ENCODE peak calls at places on chromosomes 6 and 20, in five cellular contexts. One of them, this sample, is unnamed.

GRCh38 chr6:147506704-147507114 is 1.8 kb upstream of the SAMD5 start:
- DNase-seq in neuronal stem cell: peak; percentile 51
- DNase-seq in stomach: peak; percentile 78
- DNase-seq in IMR-90: peak; percentile 45
- DNase-seq in left lung: peak; percentile 69
- DNase-seq in this sample: peak; percentile 63

GRCh38 chr6:133187657-133188453 is 53.3 kb upstream of the EYA4 start:
- DNase-seq in neuronal stem cell: no peak
- DNase-seq in stomach: no peak
- DNase-seq in IMR-90: peak; percentile 85
- DNase-seq in left lung: no peak
- DNase-seq in this sample: no peak

GRCh38 chr6:100177956-100178355 is 183.9 kb upstream of the MCHR2 start:
- DNase-seq in neuronal stem cell: no peak
- DNase-seq in stomach: no peak
- DNase-seq in IMR-90: no peak
- DNase-seq in left lung: no peak
- DNase-seq in this sample: no peak

GRCh38 chr6:42704251-42704936 is 18.0 kb downstream of the PRPH2 start:
- DNase-seq in neuronal stem cell: no peak
- DNase-seq in stomach: peak; percentile 34
- DNase-seq in IMR-90: no peak
- DNase-seq in left lung: no peak
- DNase-seq in this sample: peak; percentile 9

GRCh38 chr6:41744236-41744787 is 2.9 kb downstream of the PGC start:
- DNase-seq in neuronal stem cell: no peak
- DNase-seq in stomach: peak; percentile 48
- DNase-seq in IMR-90: no peak
- DNase-seq in left lung: no peak
- DNase-seq in this sample: no peak

GRCh38 chr20:21623074-21623780 is 82.2 kb upstream of the PAX1 start:
- DNase-seq in neuronal stem cell: no peak
- DNase-seq in stomach: no peak
- DNase-seq in IMR-90: no peak
- DNase-seq in left lung: no peak
- DNase-seq in this sample: no peak

GRCh38 chr6:32060966-32061655 is 22.9 kb downstream of the CYP21A2 start:
- DNase-seq in neuronal stem cell: no peak
- DNase-seq in stomach: no peak
- DNase-seq in IMR-90: no peak
- DNase-seq in left lung: no peak
- DNase-seq in this sample: no peak

GRCh38 chr6:133969285-133969946 is 16.4 kb downstream of the TBPL1 start:
- DNase-seq in neuronal stem cell: no peak
- DNase-seq in stomach: no peak
- DNase-seq in IMR-90: no peak
- DNase-seq in left lung: no peak
- DNase-seq in this sample: no peak

GRCh38 chr6:37354526-37355384 is 972 bp downstream of the RNF8 start:
- DNase-seq in neuronal stem cell: peak; percentile 8
- DNase-seq in stomach: peak; percentile 36
- DNase-seq in IMR-90: peak; percentile 17
- DNase-seq in left lung: peak; percentile 37
- DNase-seq in this sample: peak; percentile 41

GRCh38 chr20:63594043-63594561 is 20.1 kb upstream of the HELZ2 start:
- DNase-seq in neuronal stem cell: no peak
- DNase-seq in stomach: no peak
- DNase-seq in IMR-90: peak; percentile 53
- DNase-seq in left lung: no peak
- DNase-seq in this sample: no peak

GRCh38 chr6:157679605-157680580 is 143.2 kb upstream of the SNX9 start:
- DNase-seq in neuronal stem cell: no peak
- DNase-seq in stomach: no peak
- DNase-seq in IMR-90: no peak
- DNase-seq in left lung: no peak
- DNase-seq in this sample: no peak

GRCh38 chr6:15417811-15418210 is 171.9 kb downstream of the JARID2 start:
- DNase-seq in neuronal stem cell: no peak
- DNase-seq in stomach: no peak
- DNase-seq in IMR-90: peak; percentile 77
- DNase-seq in left lung: no peak
- DNase-seq in this sample: peak; percentile 93

GRCh38 chr6:45791181-45791580 is 224.5 kb downstream of the CLIC5 start:
- DNase-seq in neuronal stem cell: no peak
- DNase-seq in stomach: no peak
- DNase-seq in IMR-90: peak; percentile 21
- DNase-seq in left lung: no peak
- DNase-seq in this sample: peak; percentile 9

GRCh38 chr6:2460216-2460734 is 214.9 kb upstream of the GMDS start:
- DNase-seq in neuronal stem cell: no peak
- DNase-seq in stomach: no peak
- DNase-seq in IMR-90: no peak
- DNase-seq in left lung: no peak
- DNase-seq in this sample: no peak

GRCh38 chr20:8523684-8524083 is 391.6 kb downstream of the PLCB1 start:
- DNase-seq in neuronal stem cell: no peak
- DNase-seq in stomach: no peak
- DNase-seq in IMR-90: peak; percentile 8
- DNase-seq in left lung: no peak
- DNase-seq in this sample: no peak

GRCh38 chr6:134863763-134864510 is 86.0 kb downstream of the ALDH8A1 start:
- DNase-seq in neuronal stem cell: no peak
- DNase-seq in stomach: no peak
- DNase-seq in IMR-90: no peak
- DNase-seq in left lung: no peak
- DNase-seq in this sample: no peak

GRCh38 chr20:51446656-51447055 is 95.9 kb downstream of the NFATC2 start:
- DNase-seq in neuronal stem cell: no peak
- DNase-seq in stomach: no peak
- DNase-seq in IMR-90: peak; percentile 86
- DNase-seq in left lung: no peak
- DNase-seq in this sample: peak; percentile 44

GRCh38 chr6:26195376-26195923 is 108.2 kb downstream of the HFE start:
- DNase-seq in neuronal stem cell: peak; percentile 44
- DNase-seq in stomach: peak; percentile 91
- DNase-seq in IMR-90: peak; percentile 97
- DNase-seq in left lung: peak; percentile 96
- DNase-seq in this sample: peak; percentile 94

GRCh38 chr6:142771162-142771561 is 173.8 kb downstream of the HIVEP2 start:
- DNase-seq in neuronal stem cell: no peak
- DNase-seq in stomach: no peak
- DNase-seq in IMR-90: no peak
- DNase-seq in left lung: no peak
- DNase-seq in this sample: no peak

GRCh38 chr6:55980627-55981211 is 105.3 kb upstream of the BMP5 start:
- DNase-seq in neuronal stem cell: peak; percentile 56
- DNase-seq in stomach: no peak
- DNase-seq in IMR-90: peak; percentile 41
- DNase-seq in left lung: no peak
- DNase-seq in this sample: peak; percentile 51

GRCh38 chr6:113182370-113183141 is 674.6 kb upstream of the MARCKS start:
- DNase-seq in neuronal stem cell: no peak
- DNase-seq in stomach: no peak
- DNase-seq in IMR-90: peak; percentile 83
- DNase-seq in left lung: no peak
- DNase-seq in this sample: peak; percentile 38

GRCh38 chr20:34512955-34513419 is 3.2 kb upstream of the DYNLRB1 start:
- DNase-seq in neuronal stem cell: no peak
- DNase-seq in stomach: no peak
- DNase-seq in IMR-90: no peak
- DNase-seq in left lung: no peak
- DNase-seq in this sample: no peak

GRCh38 chr6:100404051-100404450 is 60.7 kb downstream of the SIM1 start:
- DNase-seq in neuronal stem cell: no peak
- DNase-seq in stomach: no peak
- DNase-seq in IMR-90: no peak
- DNase-seq in left lung: no peak
- DNase-seq in this sample: no peak

GRCh38 chr6:29828471-29828797 is 809 bp downstream of the HLA-G start:
- DNase-seq in neuronal stem cell: no peak
- DNase-seq in stomach: no peak
- DNase-seq in IMR-90: no peak
- DNase-seq in left lung: no peak
- DNase-seq in this sample: peak; percentile 11

GRCh38 chr6:8276148-8276547 is 159.2 kb downstream of the SLC35B3 start:
- DNase-seq in neuronal stem cell: no peak
- DNase-seq in stomach: no peak
- DNase-seq in IMR-90: no peak
- DNase-seq in left lung: no peak
- DNase-seq in this sample: no peak

GRCh38 chr6:8275667-8276066 is 159.7 kb downstream of the SLC35B3 start:
- DNase-seq in neuronal stem cell: no peak
- DNase-seq in stomach: no peak
- DNase-seq in IMR-90: no peak
- DNase-seq in left lung: no peak
- DNase-seq in this sample: no peak

GRCh38 chr6:8277769-8278168 is 157.6 kb downstream of the SLC35B3 start:
- DNase-seq in neuronal stem cell: no peak
- DNase-seq in stomach: no peak
- DNase-seq in IMR-90: no peak
- DNase-seq in left lung: no peak
- DNase-seq in this sample: no peak

GRCh38 chr6:8279094-8279805 is 156.1 kb downstream of the SLC35B3 start:
- DNase-seq in neuronal stem cell: no peak
- DNase-seq in stomach: no peak
- DNase-seq in IMR-90: no peak
- DNase-seq in left lung: no peak
- DNase-seq in this sample: peak; percentile 9

GRCh38 chr6:8278562-8278961 is 156.8 kb downstream of the SLC35B3 start:
- DNase-seq in neuronal stem cell: no peak
- DNase-seq in stomach: no peak
- DNase-seq in IMR-90: no peak
- DNase-seq in left lung: no peak
- DNase-seq in this sample: no peak
- H3K4me3 ChIP-seq in neuronal stem cell: no peak overlapping the region
- H3K4me3 ChIP-seq in stomach: no peak overlapping the region
- H3K4me3 ChIP-seq in IMR-90: no peak overlapping the region
- H3K4me3 ChIP-seq in left lung: no peak overlapping the region
- H3K4me3 ChIP-seq in this sample: no peak overlapping the region

GRCh38 chr6:50818673-50819072 is at the start of gene TFAP2B:
- DNase-seq in neuronal stem cell: no peak
- DNase-seq in stomach: no peak
- DNase-seq in IMR-90: no peak
- DNase-seq in left lung: no peak
- DNase-seq in this sample: no peak
- H3K4me3 ChIP-seq in neuronal stem cell: no peak within 1 kb of the TSS
- H3K4me3 ChIP-seq in stomach: peak within 1 kb of the TSS; percentile 35
- H3K4me3 ChIP-seq in IMR-90: no peak within 1 kb of the TSS
- H3K4me3 ChIP-seq in left lung: no peak within 1 kb of the TSS
- H3K4me3 ChIP-seq in this sample: no peak within 1 kb of the TSS

DNA sequence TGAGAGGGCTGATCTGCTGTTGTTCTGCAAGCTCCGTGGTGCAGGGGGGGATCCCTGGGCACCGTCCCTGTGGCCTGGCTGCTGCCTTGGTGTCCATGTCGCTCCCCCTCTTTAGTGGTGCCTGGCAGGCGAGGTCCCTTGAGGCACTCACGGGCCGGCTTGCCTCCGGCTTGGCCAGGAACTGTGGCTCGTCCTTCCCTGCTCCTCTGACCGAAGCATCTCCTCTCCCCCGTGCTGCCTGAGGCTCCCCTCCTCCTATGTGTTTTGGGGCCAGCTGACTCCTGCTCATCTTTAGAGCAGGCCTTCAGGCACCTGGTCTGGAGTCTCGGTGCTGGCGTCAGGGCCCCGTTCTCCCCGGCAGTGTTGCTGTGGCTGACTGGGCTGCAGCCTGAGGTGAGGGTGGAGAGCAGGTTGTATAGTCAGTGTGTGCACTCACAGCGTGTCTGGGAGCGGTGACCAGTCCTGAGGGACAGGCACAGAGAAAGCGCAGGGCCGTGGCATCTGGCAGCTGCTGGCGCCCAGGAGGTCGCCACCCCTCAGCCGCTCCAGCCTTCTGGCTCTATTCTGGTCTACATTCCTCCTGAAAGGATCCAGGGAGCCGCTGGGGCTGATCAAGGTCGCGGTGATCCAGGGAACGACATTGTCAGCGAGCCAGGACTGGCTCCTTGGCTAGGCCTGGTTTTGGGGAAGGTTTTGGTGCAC is 43.7 kb downstream of the PYGB start:
- DNase-seq in neuronal stem cell: no peak
- DNase-seq in stomach: no peak
- DNase-seq in IMR-90: no peak
- DNase-seq in left lung: no peak
- DNase-seq in this sample: no peak
- H3K4me3 ChIP-seq in neuronal stem cell: no peak overlapping the region
- H3K4me3 ChIP-seq in stomach: no peak overlapping the region
- H3K4me3 ChIP-seq in IMR-90: no peak overlapping the region
- H3K4me3 ChIP-seq in left lung: no peak overlapping the region
- H3K4me3 ChIP-seq in this sample: no peak overlapping the region

GRCh38 chr6:44269921-44270525 is at the start of gene TMEM151B:
- DNase-seq in neuronal stem cell: no peak
- DNase-seq in stomach: no peak
- DNase-seq in IMR-90: no peak
- DNase-seq in left lung: no peak
- DNase-seq in this sample: no peak
- H3K4me3 ChIP-seq in neuronal stem cell: peak within 1 kb of the TSS; percentile 51
- H3K4me3 ChIP-seq in stomach: peak within 1 kb of the TSS; percentile 56
- H3K4me3 ChIP-seq in IMR-90: no peak within 1 kb of the TSS
- H3K4me3 ChIP-seq in left lung: no peak within 1 kb of the TSS
- H3K4me3 ChIP-seq in this sample: no peak within 1 kb of the TSS

GRCh38 chr20:44208165-44208564 is 2.4 kb downstream of the OSER1 start:
- DNase-seq in neuronal stem cell: no peak
- DNase-seq in stomach: no peak
- DNase-seq in IMR-90: no peak
- DNase-seq in left lung: no peak
- DNase-seq in this sample: no peak
- H3K4me3 ChIP-seq in neuronal stem cell: no peak overlapping the region
- H3K4me3 ChIP-seq in stomach: peak overlapping the region; percentile 88
- H3K4me3 ChIP-seq in IMR-90: peak overlapping the region; percentile 77
- H3K4me3 ChIP-seq in left lung: peak overlapping the region; percentile 98
- H3K4me3 ChIP-seq in this sample: peak overlapping the region; percentile 94